ENCODE peak calls at places on chromosomes 12 and 14, in seven cellular contexts. D is stimulated activated CD8-positive, alpha-beta memory T cell treated with anti-CD3 and anti-CD28 coated beads, Interleukin-7, amount 100 ng/mL, for 1 hour; Z is activated T-helper 1 cell treated with anti-CD3 and anti-CD28 coated beads, Interleukin-2, amount 50 U/mL, for 16 hours; R is activated CD4-positive, alpha-beta T cell treated with anti-CD3 and anti-CD28 coated beads, Interleukin-2, amount 50 U/mL, for 4 hours; Q is prostate gland; I is NAMALWA; T is left kidney. H is an unnamed sample.

GRCh38 chr14:42459171-42459685 is 852.6 kb downstream of the LRFN5 start:
- DNase-seq in D (no peak), Z (no peak), R (no peak), Q (no peak), I (no peak), T (no peak), H (no peak)

GRCh38 chr14:76876076-76876475 is 49.9 kb downstream of the LRRC74A start:
- DNase-seq in D (no peak), Z (peak), R (peak), Q (peak), I (peak), T (peak), H (peak)

GRCh38 chr14:96198430-96199133 is 6.1 kb upstream of the BDKRB2 start:
- DNase-seq in D (no peak), Z (no peak), R (no peak), Q (no peak), I (no peak), T (peak), H (no peak)

GRCh38 chr12:47783024-47783755 is 10.2 kb downstream of the SLC48A1 start:
- DNase-seq in D (no peak), Z (no peak), R (no peak), Q (no peak), I (no peak), T (no peak), H (no peak)

GRCh38 chr12:27081668-27082091 is 698 bp downstream of the C12orf71 start:
- DNase-seq in D (no peak), Z (no peak), R (no peak), Q (no peak), I (no peak), T (no peak), H (peak)

GRCh38 chr12:32208355-32208754 is 101.7 kb downstream of the BICD1 start:
- DNase-seq in D (no peak), Z (no peak), R (no peak), Q (no peak), I (no peak), T (no peak), H (no peak)

GRCh38 chr12:108360487-108360886 is 21.4 kb upstream of the CMKLR1 start:
- DNase-seq in D (no peak), Z (no peak), R (no peak), Q (no peak), I (no peak), T (no peak), H (peak)

GRCh38 chr12:127810026-127810425 is 456.9 kb upstream of the TMEM132C start:
- DNase-seq in D (no peak), Z (no peak), R (no peak), Q (no peak), I (no peak), T (peak), H (peak)

GRCh38 chr12:45725631-45726593 is 3.6 kb upstream of the ARID2 start:
- DNase-seq in D (no peak), Z (no peak), R (no peak), Q (no peak), I (peak), T (peak), H (peak)

GRCh38 chr14:30333934-30334333 is 225.0 kb upstream of the G2E3 start:
- DNase-seq in D (no peak), Z (no peak), R (no peak), Q (no peak), I (no peak), T (no peak), H (no peak)

GRCh38 chr14:23916446-23916845 is 37.1 kb upstream of the DHRS4 start:
- DNase-seq in D (no peak), Z (no peak), R (no peak), Q (no peak), I (no peak), T (no peak), H (no peak)